ENCODE peak calls at places on chromosome 1, in eight cellular contexts. M is neural progenitor cell; D is AG04450; V is brain microvascular endothelial cell; Y is CD8-positive, alpha-beta memory T cell; N is fibroblast of mammary gland; U is fibroblast of lung; L is HepG2. P is an unnamed sample.

GRCh38 chr1:202856034-202856433 is 32.9 kb downstream of the RABIF start:
- DNase-seq in M (no peak), D (no peak), V (no peak), Y (no peak), N (no peak), U (no peak), L (no peak), P (no peak)

GRCh38 chr1:235022341-235023196 is 106.1 kb downstream of the TOMM20 start:
- DNase-seq in M (no peak), D (no peak), V (no peak), Y (no peak), N (no peak), U (peak), L (no peak), P (no peak)

GRCh38 chr1:195415584-195415983 is 1192.7 kb downstream of the KCNT2 start:
- DNase-seq in M (no peak), D (no peak), V (no peak), Y (no peak), N (no peak), U (no peak), L (no peak), P (no peak)

GRCh38 chr1:52579415-52579814 is 22.8 kb upstream of the GPX7 start:
- DNase-seq in M (no peak), D (no peak), V (no peak), Y (no peak), N (no peak), U (no peak), L (peak), P (no peak)

GRCh38 chr1:17922833-17923232 is 167.7 kb downstream of the ACTL8 start:
- DNase-seq in M (peak), D (no peak), V (peak), Y (no peak), N (peak), U (peak), L (peak), P (no peak)

GRCh38 chr1:7752512-7753417 is 18.3 kb upstream of the VAMP3 start:
- DNase-seq in M (peak), D (peak), V (peak), Y (peak), N (peak), U (peak), L (peak), P (peak)

GRCh38 chr1:159941867-159942560 is 3.4 kb downstream of the IGSF9 start:
- DNase-seq in M (peak), D (no peak), V (no peak), Y (no peak), N (no peak), U (no peak), L (no peak), P (no peak)

GRCh38 chr1:221961532-221962292 is 219.8 kb upstream of the DUSP10 start:
- DNase-seq in M (no peak), D (no peak), V (peak), Y (no peak), N (peak), U (peak), L (peak), P (no peak)

GRCh38 chr1:172120381-172120780 is 279.1 kb downstream of the DNM3 start:
- DNase-seq in M (no peak), D (no peak), V (no peak), Y (no peak), N (no peak), U (no peak), L (no peak), P (no peak)

GRCh38 chr1:50851034-50851433 is 109.0 kb downstream of the FAF1 start:
- DNase-seq in M (no peak), D (no peak), V (no peak), Y (no peak), N (no peak), U (no peak), L (no peak), P (no peak)

GRCh38 chr1:111571987-111572386 is 47.6 kb upstream of the RAP1A start:
- DNase-seq in M (peak), D (peak), V (peak), Y (no peak), N (peak), U (peak), L (no peak), P (peak)

GRCh38 chr1:173410794-173411236 is 66.3 kb upstream of the PRDX6 start:
- DNase-seq in M (no peak), D (no peak), V (no peak), Y (no peak), N (no peak), U (no peak), L (no peak), P (no peak)

GRCh38 chr1:39585933-39586332 is 9.3 kb upstream of the PABPC4 start:
- DNase-seq in M (no peak), D (no peak), V (no peak), Y (no peak), N (no peak), U (no peak), L (no peak), P (no peak)

GRCh38 chr1:37149296-37149695 is 115.0 kb upstream of the GRIK3 start:
- DNase-seq in M (no peak), D (no peak), V (no peak), Y (no peak), N (no peak), U (no peak), L (no peak), P (no peak)

GRCh38 chr1:76668046-76668445 is 199.2 kb upstream of the ST6GALNAC5 start:
- DNase-seq in M (no peak), D (no peak), V (no peak), Y (no peak), N (no peak), U (peak), L (no peak), P (no peak)

GRCh38 chr1:208119225-208119606 is 125.0 kb downstream of the PLXNA2 start:
- DNase-seq in M (no peak), D (no peak), V (no peak), Y (no peak), N (no peak), U (no peak), L (peak), P (no peak)

GRCh38 chr1:109636201-109636952 is 16.7 kb downstream of the AMPD2 start:
- DNase-seq in M (no peak), D (no peak), V (peak), Y (no peak), N (peak), U (peak), L (peak), P (no peak)

GRCh38 chr1:234208351-234208750 is 164.9 kb upstream of the COA6 start:
- DNase-seq in M (no peak), D (no peak), V (no peak), Y (no peak), N (no peak), U (no peak), L (no peak), P (no peak)

GRCh38 chr1:97145321-97145956 is 423.9 kb downstream of the PTBP2 start:
- DNase-seq in M (peak), D (no peak), V (peak), Y (no peak), N (peak), U (peak), L (no peak), P (peak)

GRCh38 chr1:84688461-84689061 is 1.7 kb downstream of the SSX2IP start:
- DNase-seq in M (no peak), D (no peak), V (no peak), Y (no peak), N (peak), U (no peak), L (no peak), P (no peak)

GRCh38 chr1:202661136-202661845 is 49.0 kb downstream of the SYT2 start:
- DNase-seq in M (no peak), D (no peak), V (no peak), Y (no peak), N (no peak), U (no peak), L (no peak), P (no peak)

GRCh38 chr1:158116311-158116710 is 64.4 kb upstream of the CD1D start:
- DNase-seq in M (no peak), D (no peak), V (no peak), Y (no peak), N (no peak), U (no peak), L (no peak), P (no peak)

GRCh38 chr1:181504294-181505115 is 21.2 kb downstream of the CACNA1E start:
- DNase-seq in M (peak), D (no peak), V (peak), Y (no peak), N (peak), U (no peak), L (peak), P (no peak)

GRCh38 chr1:158248771-158249170 is 5.5 kb upstream of the CD1A start:
- DNase-seq in M (no peak), D (no peak), V (no peak), Y (no peak), N (no peak), U (no peak), L (no peak), P (no peak)

GRCh38 chr1:217673387-217673786 is 42.2 kb downstream of the SPATA17 start:
- DNase-seq in M (no peak), D (no peak), V (no peak), Y (no peak), N (no peak), U (no peak), L (no peak), P (no peak)

GRCh38 chr1:24283326-24284155 is 35.6 kb upstream of the GRHL3 start:
- DNase-seq in M (no peak), D (no peak), V (peak), Y (no peak), N (peak), U (peak), L (no peak), P (no peak)

GRCh38 chr1:174165471-174166137 is 6.3 kb downstream of the RABGAP1L start:
- DNase-seq in M (no peak), D (no peak), V (no peak), Y (no peak), N (peak), U (peak), L (no peak), P (no peak)

GRCh38 chr1:222054416-222054815 is 312.5 kb upstream of the DUSP10 start:
- DNase-seq in M (no peak), D (no peak), V (no peak), Y (no peak), N (no peak), U (no peak), L (no peak), P (no peak)

GRCh38 chr1:233514946-233515391 is 98.9 kb upstream of the KCNK1 start:
- DNase-seq in M (no peak), D (no peak), V (no peak), Y (no peak), N (no peak), U (no peak), L (no peak), P (no peak)

GRCh38 chr1:1264868-1265272 is 8.8 kb downstream of the UBE2J2 start:
- DNase-seq in M (peak), D (peak), V (peak), Y (peak), N (peak), U (peak), L (no peak), P (peak)

GRCh38 chr1:10597492-10597891 is 122.7 kb downstream of the PEX14 start:
- DNase-seq in M (no peak), D (no peak), V (no peak), Y (no peak), N (no peak), U (no peak), L (no peak), P (no peak)

GRCh38 chr1:154855186-154855585 is 14.9 kb downstream of the KCNN3 start:
- DNase-seq in M (no peak), D (no peak), V (no peak), Y (no peak), N (no peak), U (no peak), L (no peak), P (no peak)

GRCh38 chr1:154857022-154857421 is 13.1 kb downstream of the KCNN3 start:
- DNase-seq in M (no peak), D (no peak), V (no peak), Y (no peak), N (no peak), U (no peak), L (no peak), P (no peak)

GRCh38 chr1:154857441-154858215 is 12.5 kb downstream of the KCNN3 start:
- DNase-seq in M (no peak), D (no peak), V (no peak), Y (no peak), N (no peak), U (no peak), L (no peak), P (no peak)

GRCh38 chr1:154856544-154856943 is 13.5 kb downstream of the KCNN3 start:
- DNase-seq in M (no peak), D (no peak), V (no peak), Y (no peak), N (no peak), U (no peak), L (no peak), P (no peak)

GRCh38 chr1:154856049-154856448 is 14.0 kb downstream of the KCNN3 start:
- DNase-seq in M (peak), D (no peak), V (no peak), Y (no peak), N (no peak), U (no peak), L (no peak), P (no peak)
- H3K4me3 ChIP-seq in M (no peak), D (no peak), V (no peak), Y (no peak), N (no peak), U (no peak), L (no peak), P (no peak)

GRCh38 chr1:230279583-230279945 is 146.6 kb downstream of the PGBD5 start:
- DNase-seq in M (no peak), D (no peak), V (no peak), Y (no peak), N (no peak), U (no peak), L (no peak), P (no peak)
- H3K4me3 ChIP-seq in M (no peak), D (no peak), V (no peak), Y (no peak), N (no peak), U (no peak), L (no peak), P (no peak)

GRCh38 chr1:66446261-66447001 is 87.5 kb upstream of the SGIP1 start:
- DNase-seq in M (peak), D (no peak), V (peak), Y (peak), N (peak), U (peak), L (peak), P (peak)
- H3K4me3 ChIP-seq in M (no peak), D (no peak), V (no peak), Y (peak), N (no peak), U (no peak), L (no peak), P (no peak)

GRCh38 chr1:59125711-59126320 is 171.1 kb upstream of the FGGY start:
- DNase-seq in M (no peak), D (no peak), V (no peak), Y (no peak), N (no peak), U (no peak), L (no peak), P (no peak)
- H3K4me3 ChIP-seq in M (no peak), D (no peak), V (no peak), Y (no peak), N (no peak), U (no peak), L (no peak), P (no peak)

GRCh38 chr1:92924501-92924900 is 36.8 kb downstream of the DIPK1A start:
- DNase-seq in M (no peak), D (no peak), V (no peak), Y (no peak), N (peak), U (no peak), L (no peak), P (no peak)

GRCh38 chr1:92922378-92923035 is 38.8 kb downstream of the DIPK1A start:
- DNase-seq in M (no peak), D (no peak), V (no peak), Y (no peak), N (peak), U (peak), L (no peak), P (peak)

GRCh38 chr1:92926873-92927272 is 34.4 kb downstream of the DIPK1A start:
- DNase-seq in M (no peak), D (no peak), V (no peak), Y (no peak), N (no peak), U (no peak), L (no peak), P (no peak)

GRCh38 chr1:92921031-92922023 is 39.9 kb downstream of the DIPK1A start:
- DNase-seq in M (no peak), D (no peak), V (no peak), Y (no peak), N (no peak), U (no peak), L (no peak), P (no peak)

GRCh38 chr1:92923664-92924063 is 37.6 kb downstream of the DIPK1A start:
- DNase-seq in M (no peak), D (no peak), V (no peak), Y (no peak), N (peak), U (peak), L (no peak), P (no peak)
- H3K4me3 ChIP-seq in M (no peak), D (no peak), V (no peak), Y (no peak), N (no peak), U (no peak), L (no peak), P (peak)